ENCODE peak calls at places on chromosomes 7 and 10, in six cellular contexts. I, B, X, K, N and J are unnamed samples.
A peak's percentile ranks its signal among the peaks of the same experiment; 100 is the strongest.

GRCh38 chr10:74923556-74923955 is 97.2 kb downstream of the KAT6B start:
- DNase-seq in I (no peak), B (peak; percentile 32), X (no peak), K (no peak), N (peak; percentile 29), J (peak; percentile 27)

GRCh38 chr7:140209866-140210609 is 33.3 kb upstream of the KDM7A start:
- DNase-seq in I (no peak), B (no peak), X (no peak), K (peak; percentile 85), N (no peak), J (peak; percentile 88)

GRCh38 chr7:21106296-21106732 is 319.6 kb upstream of the SP8 start:
- DNase-seq in I (no peak), B (no peak), X (no peak), K (no peak), N (no peak), J (no peak)

GRCh38 chr10:132408367-132408781 is 11.4 kb downstream of the PWWP2B start:
- DNase-seq in I (no peak), B (no peak), X (no peak), K (no peak), N (no peak), J (peak; percentile 39)

GRCh38 chr10:63132651-63133055 is 475 bp upstream of the NRBF2 start:
- DNase-seq in I (no peak), B (no peak), X (no peak), K (no peak), N (no peak), J (no peak)

GRCh38 chr10:115963848-115964247 is 309.2 kb downstream of the GFRA1 start:
- DNase-seq in I (no peak), B (no peak), X (no peak), K (no peak), N (no peak), J (peak; percentile 12)

GRCh38 chr10:49550563-49550962 is 11.6 kb upstream of the ERCC6 start:
- DNase-seq in I (no peak), B (no peak), X (no peak), K (no peak), N (peak; percentile 64), J (no peak)

GRCh38 chr7:151038951-151039849 is 9.1 kb upstream of the ASIC3 start:
- DNase-seq in I (peak; percentile 93), B (peak; percentile 100), X (peak; percentile 67), K (no peak), N (peak; percentile 97), J (peak; percentile 99)

GRCh38 chr10:125035136-125035535 is 93.2 kb downstream of the ZRANB1 start:
- DNase-seq in I (peak; percentile 40), B (no peak), X (peak; percentile 23), K (no peak), N (peak; percentile 55), J (no peak)

GRCh38 chr7:2717293-2717904 is 29.4 kb downstream of the AMZ1 start:
- DNase-seq in I (no peak), B (peak; percentile 92), X (no peak), K (no peak), N (peak; percentile 72), J (no peak)

GRCh38 chr10:58660577-58661255 is 148.0 kb downstream of the BICC1 start:
- DNase-seq in I (no peak), B (no peak), X (no peak), K (no peak), N (no peak), J (no peak)

GRCh38 chr7:139798221-139798620 is 20.4 kb upstream of the HIPK2 start:
- DNase-seq in I (no peak), B (no peak), X (no peak), K (peak; percentile 39), N (no peak), J (no peak)

GRCh38 chr10:37234692-37235091 is 109.3 kb downstream of the ANKRD30A start:
- DNase-seq in I (no peak), B (no peak), X (no peak), K (no peak), N (no peak), J (no peak)

GRCh38 chr7:147079083-147079482 is 962.5 kb downstream of the CNTNAP2 start:
- DNase-seq in I (no peak), B (no peak), X (no peak), K (no peak), N (no peak), J (no peak)

GRCh38 chr7:158344706-158345300 is 242.8 kb downstream of the PTPRN2 start:
- DNase-seq in I (no peak), B (no peak), X (no peak), K (no peak), N (no peak), J (no peak)

GRCh38 chr10:83553366-83553765 is 585.9 kb upstream of the GHITM start:
- DNase-seq in I (no peak), B (no peak), X (no peak), K (no peak), N (peak; percentile 40), J (no peak)

GRCh38 chr7:79403879-79404278 is 49.6 kb downstream of the MAGI2 start:
- DNase-seq in I (no peak), B (no peak), X (no peak), K (no peak), N (no peak), J (no peak)

GRCh38 chr7:75596727-75597614 is 104.9 kb downstream of the SPDYE5 start:
- DNase-seq in I (peak; percentile 31), B (peak; percentile 68), X (no peak), K (peak; percentile 30), N (peak; percentile 62), J (peak; percentile 47)

GRCh38 chr7:51314726-51315125 is 1.9 kb downstream of the COBL start:
- DNase-seq in I (no peak), B (no peak), X (no peak), K (no peak), N (no peak), J (no peak)

GRCh38 chr7:149495785-149496641 is 1.6 kb downstream of the ZNF746 start:
- DNase-seq in I (peak; percentile 68), B (peak; percentile 89), X (peak; percentile 54), K (no peak), N (peak; percentile 69), J (peak; percentile 28)

GRCh38 chr7:4809091-4809591 is 33.7 kb downstream of the AP5Z1 start:
- DNase-seq in I (no peak), B (no peak), X (no peak), K (no peak), N (no peak), J (no peak)

GRCh38 chr10:34449836-34450235 is 365.3 kb downstream of the PARD3 start:
- DNase-seq in I (no peak), B (no peak), X (no peak), K (no peak), N (no peak), J (no peak)

GRCh38 chr10:29667191-29667590 is 32.4 kb upstream of the SVIL start:
- DNase-seq in I (no peak), B (no peak), X (no peak), K (no peak), N (no peak), J (no peak)

GRCh38 chr7:130632111-130632510 is 36.4 kb downstream of the COPG2 start:
- DNase-seq in I (no peak), B (no peak), X (peak; percentile 15), K (no peak), N (peak; percentile 49), J (no peak)
- TF ChIP-seq MYC in I (no peak), B (no peak), X (no peak), K (no peak), N (no peak), J (no peak)

GRCh38 chr10:33335800-33336605 is 1.5 kb upstream of the NRP1 start:
- DNase-seq in I (peak; percentile 95), B (no peak), X (no peak), K (no peak), N (peak; percentile 36), J (peak; percentile 1)
- TF ChIP-seq POLR2A in I (peak; percentile 50), B (no peak), X (no peak), K (no peak), N (no peak), J (no peak)

GRCh38 chr7:47371733-47372368 is 210.1 kb downstream of the TNS3 start:
- DNase-seq in I (peak; percentile 42), B (peak; percentile 75), X (no peak), K (no peak), N (peak; percentile 32), J (no peak)
- TF ChIP-seq MYC in I (no peak), B (no peak), X (no peak), K (no peak), N (no peak), J (no peak)

GRCh38 chr10:13717936-13718772 is 131.4 kb downstream of the PRPF18 start:
- DNase-seq in I (no peak), B (no peak), X (peak; percentile 7), K (no peak), N (no peak), J (peak; percentile 84)
- TF ChIP-seq POLR2A in I (no peak), B (no peak), X (no peak), K (peak; percentile 23), N (no peak), J (no peak)

GRCh38 chr10:81040031-81040430 is 502.3 kb downstream of the SH2D4B start:
- DNase-seq in I (no peak), B (no peak), X (no peak), K (no peak), N (no peak), J (no peak)

GRCh38 chr10:81031774-81032173 is 494.1 kb downstream of the SH2D4B start:
- DNase-seq in I (no peak), B (no peak), X (no peak), K (peak; percentile 40), N (no peak), J (no peak)

GRCh38 chr10:81036257-81036656 is 498.6 kb downstream of the SH2D4B start:
- DNase-seq in I (no peak), B (no peak), X (no peak), K (peak; percentile 81), N (no peak), J (no peak)

GRCh38 chr10:81034376-81034775 is 496.7 kb downstream of the SH2D4B start:
- DNase-seq in I (no peak), B (no peak), X (no peak), K (no peak), N (no peak), J (no peak)
- TF ChIP-seq MYC in I (no peak), B (no peak), X (no peak), K (no peak), N (no peak), J (no peak)

GRCh38 chr7:117479480-117480224 is at the start of gene CFTR:
- DNase-seq in I (peak; percentile 5), B (no peak), X (no peak), K (no peak), N (no peak), J (no peak)
- TF ChIP-seq POLR2A in I (no peak), B (no peak), X (no peak), K (no peak), N (no peak), J (no peak)

GRCh38 chr10:5951167-5951711 is 26.1 kb downstream of the IL15RA start:
- DNase-seq in I (no peak), B (no peak), X (no peak), K (no peak), N (no peak), J (peak; percentile 52)
- TF ChIP-seq MYC in I (no peak), B (no peak), X (no peak), K (no peak), N (no peak), J (no peak)